ENCODE peak calls at places on chromosomes 5 and 9, in eight cellular contexts. X is sigmoid colon, A is adrenal gland, Q is HepG2, T is IMR-90, O is heart left ventricle, J is right lobe of liver, D is H54. G is an unnamed sample.

GRCh38 chr5:78893959-78894676 is 91.0 kb downstream of the ARSB start:
- DNase-seq in Q (no peak), T (peak; percentile 34), J (no peak), X (no peak), A (no peak), O (no peak), D (no peak), G (no peak)

GRCh38 chr9:94210616-94211603 is 48.2 kb upstream of the ZNF169 start:
- DNase-seq in D (no peak), A (no peak), O (no peak), Q (no peak), T (no peak), X (no peak), J (no peak), G (no peak)

GRCh38 chr5:98770158-98770910 is 3.1 kb upstream of the RGMB start:
- DNase-seq in D (no peak), Q (peak; percentile 41), X (peak; percentile 87), A (peak; percentile 70), O (peak; percentile 58), T (peak; percentile 66), J (peak; percentile 60), G (peak; percentile 56)

GRCh38 chr9:14314424-14314928 is 535 bp upstream of the NFIB start:
- DNase-seq in O (peak; percentile 83), Q (peak; percentile 57), X (peak; percentile 95), T (peak; percentile 66), A (peak; percentile 92), D (peak; percentile 90), J (peak; percentile 81), G (peak; percentile 78)

GRCh38 chr5:121741156-121741555 is 110.5 kb upstream of the FTMT start:
- DNase-seq in T (no peak), X (no peak), Q (no peak), J (no peak), D (no peak), O (no peak), A (no peak), G (no peak)

GRCh38 chr5:60287174-60287771 is 393.7 kb upstream of the PDE4D start:
- DNase-seq in A (peak; percentile 36), Q (peak; percentile 69), T (peak; percentile 16), D (peak; percentile 9), O (no peak), X (no peak), J (no peak), G (no peak)

GRCh38 chr9:105459329-105459728 is 11.5 kb downstream of the FSD1L start:
- DNase-seq in O (no peak), T (no peak), J (no peak), Q (no peak), X (no peak), A (no peak), D (no peak), G (no peak)

GRCh38 chr9:80061940-80062339 is 490.2 kb downstream of the TLE4 start:
- DNase-seq in D (peak; percentile 27), T (peak; percentile 97), X (peak; percentile 75), A (peak; percentile 34), J (no peak), Q (no peak), O (no peak), G (no peak)

GRCh38 chr5:124806026-124806856 is 59.8 kb upstream of the ZNF608 start:
- DNase-seq in O (peak; percentile 89), D (no peak), Q (peak; percentile 73), J (peak; percentile 76), T (peak; percentile 81), A (peak; percentile 91), X (peak; percentile 90), G (peak; percentile 83)

GRCh38 chr5:38534122-38534408 is 22.4 kb downstream of the LIFR start:
- DNase-seq in A (no peak), Q (no peak), O (no peak), T (no peak), D (no peak), X (no peak), J (no peak), G (no peak)

GRCh38 chr9:129172816-129173215 is 5.2 kb downstream of the IER5L start:
- DNase-seq in T (no peak), J (no peak), O (peak; percentile 55), Q (no peak), X (no peak), A (no peak), D (no peak), G (peak; percentile 63)

GRCh38 chr5:160175438-160176218 is 53.7 kb upstream of the FABP6 start:
- DNase-seq in D (peak; percentile 77), J (no peak), A (peak; percentile 69), O (peak; percentile 74), X (peak; percentile 68), Q (no peak), T (peak; percentile 41), G (peak; percentile 80)

GRCh38 chr9:121299467-121300282 is 31.7 kb downstream of the GSN start:
- DNase-seq in O (peak; percentile 93), D (no peak), Q (no peak), X (peak; percentile 93), T (no peak), J (no peak), A (no peak), G (peak; percentile 61)

GRCh38 chr5:137572042-137572695 is 73.0 kb upstream of the SPOCK1 start:
- DNase-seq in A (no peak), T (no peak), X (no peak), Q (no peak), O (no peak), D (no peak), J (no peak), G (no peak)

GRCh38 chr9:73684601-73685000 is 532.9 kb downstream of the ANXA1 start:
- DNase-seq in O (no peak), Q (no peak), X (no peak), T (no peak), J (no peak), D (no peak), A (no peak), G (no peak)

DNA sequence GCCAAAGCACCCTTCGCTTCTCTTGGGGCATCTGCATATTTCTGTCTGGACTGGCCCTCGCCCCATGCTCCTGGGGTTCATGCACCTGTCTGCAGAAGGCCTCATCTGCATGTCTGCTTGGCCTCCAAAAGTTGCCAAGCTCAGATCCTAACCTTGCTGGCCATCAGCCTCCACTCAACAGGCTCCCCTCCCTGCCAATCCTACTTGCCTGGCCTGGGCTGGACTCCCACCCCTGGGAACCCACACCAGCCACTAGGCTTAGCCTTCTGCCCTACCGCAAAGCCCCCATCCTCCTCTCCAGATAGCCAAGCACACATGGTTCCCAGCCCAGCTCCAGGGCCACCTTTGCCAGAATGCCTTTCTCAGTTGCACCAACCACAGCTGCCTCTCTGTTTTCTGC is 159.8 kb downstream of the PAX5 start:
- DNase-seq in Q (no peak), O (no peak), A (no peak), X (peak; percentile 50), J (peak; percentile 39), T (no peak), D (no peak), G (no peak)
- TF ChIP-seq POLR2A in Q (no peak), O (no peak), A (no peak), X (no peak), J (no peak), T (no peak), D (no peak), G (no peak)

GRCh38 chr9:22649384-22649783 is 202.8 kb downstream of the DMRTA1 start:
- DNase-seq in J (no peak), A (no peak), T (peak; percentile 25), D (no peak), X (no peak), O (no peak), Q (no peak), G (no peak)

GRCh38 chr9:22645893-22646292 is 199.3 kb downstream of the DMRTA1 start:
- DNase-seq in X (no peak), T (peak; percentile 16), O (no peak), D (peak; percentile 0), J (no peak), Q (no peak), A (no peak), G (no peak)

GRCh38 chr9:22654833-22655232 is 208.2 kb downstream of the DMRTA1 start:
- DNase-seq in D (no peak), O (no peak), A (no peak), Q (no peak), X (no peak), T (no peak), J (no peak), G (no peak)

GRCh38 chr9:22650145-22650544 is 203.5 kb downstream of the DMRTA1 start:
- DNase-seq in O (no peak), A (no peak), J (no peak), X (no peak), D (no peak), Q (no peak), T (no peak), G (no peak)
- TF ChIP-seq POLR2A in O (no peak), A (no peak), J (no peak), X (no peak), D (no peak), Q (no peak), T (no peak), G (no peak)

DNA sequence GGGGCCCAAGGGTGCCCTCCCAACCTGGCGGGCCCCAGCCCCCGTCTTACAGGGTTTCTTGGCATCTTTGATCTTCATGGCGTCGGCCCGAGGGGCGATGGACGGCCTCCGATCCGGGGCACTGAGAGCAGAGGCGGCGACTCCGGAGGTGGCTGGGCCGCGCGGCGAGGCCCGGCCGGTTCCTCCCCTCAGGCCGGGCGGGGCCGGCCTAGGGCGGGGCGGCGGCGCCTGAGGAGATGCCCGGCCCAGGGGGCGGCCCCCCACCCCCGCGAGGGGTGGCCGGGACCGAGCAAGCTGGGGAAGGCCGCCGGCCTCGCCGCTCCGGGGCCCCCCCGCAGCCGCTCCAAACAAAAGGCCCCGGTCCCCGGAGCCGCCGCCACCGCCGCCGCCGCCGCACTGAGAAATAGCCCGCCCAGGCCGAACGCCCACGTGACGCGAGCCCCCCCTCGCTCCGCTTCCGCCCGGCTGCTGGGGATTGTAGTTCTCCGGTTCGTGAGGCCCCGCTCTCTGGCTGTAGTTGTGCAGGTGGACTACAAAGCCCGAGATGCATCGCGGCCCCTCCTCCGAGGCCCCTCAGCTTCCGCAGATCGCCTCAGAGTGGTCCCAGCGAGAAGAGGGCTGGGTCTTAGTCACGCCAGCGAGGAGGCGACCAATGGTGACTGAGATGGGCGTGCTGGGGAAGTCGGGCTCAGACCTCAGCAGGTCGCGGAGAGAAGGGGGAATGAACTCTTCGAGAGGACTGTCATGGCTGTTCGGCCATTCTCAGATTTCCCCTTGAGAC is at the start of gene PANK3:
- DNase-seq in Q (peak; percentile 98), A (peak; percentile 99), X (peak; percentile 100), D (peak; percentile 94), T (peak; percentile 99), O (peak; percentile 99), J (peak; percentile 99), G (peak; percentile 97)
- TF ChIP-seq POLR2A in Q (peak; percentile 98), A (peak; percentile 48), X (no peak), D (peak; percentile 93), T (peak; percentile 78), O (peak; percentile 85), J (peak; percentile 84), G (peak; percentile 88)

DNA sequence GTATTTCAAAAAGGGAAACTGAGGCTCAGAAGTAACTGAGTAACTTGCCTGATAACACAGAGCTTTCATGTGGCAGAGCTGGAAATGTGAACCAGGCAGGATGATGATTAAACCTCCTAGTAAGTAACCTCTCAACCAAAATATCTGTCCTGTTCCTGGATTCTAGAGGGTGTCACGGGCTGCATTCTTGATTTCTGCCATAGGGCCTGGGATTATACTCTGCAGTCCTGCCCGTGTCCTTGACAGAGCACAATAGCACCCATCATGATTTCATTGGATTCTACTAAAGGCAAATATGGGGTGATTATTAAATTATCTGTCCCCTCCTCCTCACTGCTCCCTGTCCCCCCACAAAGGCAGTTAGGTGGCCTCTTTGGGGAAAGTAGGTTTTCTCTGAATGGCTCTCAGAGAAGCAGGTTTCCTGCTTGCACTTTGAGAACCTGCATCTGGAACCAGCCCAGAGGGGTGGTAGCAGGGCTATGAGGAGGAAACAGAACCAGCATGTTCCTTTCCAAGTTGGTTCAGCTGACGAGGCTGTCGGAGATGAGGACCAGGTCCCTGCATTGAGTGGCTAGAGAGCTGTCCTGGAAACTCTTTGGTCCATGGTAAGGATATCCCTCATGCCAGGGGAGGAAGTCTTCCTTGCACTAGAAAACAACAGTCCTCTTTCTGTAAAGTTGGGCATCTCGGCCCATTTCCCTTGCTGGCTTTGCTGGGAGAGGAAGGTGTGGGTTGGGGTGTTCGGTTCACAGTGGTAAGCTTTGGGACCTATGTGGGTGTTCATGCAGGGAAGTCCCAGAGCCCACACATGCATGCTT is 36.6 kb downstream of the PPARGC1B start:
- DNase-seq in D (no peak), Q (no peak), O (peak; percentile 56), T (no peak), X (no peak), A (no peak), J (no peak), G (no peak)
- TF ChIP-seq POLR2A in D (no peak), Q (no peak), O (no peak), T (no peak), X (no peak), A (no peak), J (no peak), G (no peak)

G was measured in ovary.